ENCODE peak calls at places on chromosome 12, in seven cellular contexts. F is germinal center; H is activated CD4-positive, alpha-beta T cell treated with anti-CD3 and anti-CD28 coated beads, Interleukin-2, amount 50 U/mL, for 24 hours; A is IMR-90; O is psoas muscle; J is stimulated activated CD4-positive, alpha-beta T cell treated with anti-CD3 and anti-CD28 coated beads, TNF-alpha, amount 100 ng/mL, for 48 hours; V is A549. Q is an unnamed sample.

GRCh38 chr12:132445884-132446471 is 44.0 kb upstream of the FBRSL1 start:
- DNase-seq in F (peak), H (peak), A (peak), O (no peak), J (peak), V (peak), Q (peak)

GRCh38 chr12:19220861-19221466 is 91.4 kb downstream of the PLEKHA5 start:
- DNase-seq in F (no peak), H (no peak), A (peak), O (no peak), J (no peak), V (no peak), Q (no peak)

GRCh38 chr12:67740706-67741105 is 92.2 kb downstream of the DYRK2 start:
- DNase-seq in F (no peak), H (no peak), A (no peak), O (no peak), J (no peak), V (no peak), Q (no peak)

GRCh38 chr12:64083285-64084210 is 138.5 kb downstream of the KICS2 start:
- DNase-seq in F (no peak), H (no peak), A (peak), O (peak), J (no peak), V (no peak), Q (no peak)

GRCh38 chr12:19779393-19780056 is 340.2 kb downstream of the AEBP2 start:
- DNase-seq in F (no peak), H (no peak), A (no peak), O (no peak), J (no peak), V (no peak), Q (no peak)

GRCh38 chr12:109900752-109901580 is 892 bp downstream of the TCHP start:
- DNase-seq in F (peak), H (no peak), A (no peak), O (no peak), J (no peak), V (peak), Q (no peak)

GRCh38 chr12:119693006-119693405 is 25.1 kb downstream of the PRKAB1 start:
- DNase-seq in F (no peak), H (no peak), A (peak), O (no peak), J (no peak), V (no peak), Q (no peak)

GRCh38 chr12:111546758-111547383 is 52.2 kb downstream of the ATXN2 start:
- DNase-seq in F (no peak), H (peak), A (peak), O (no peak), J (no peak), V (no peak), Q (no peak)

GRCh38 chr12:3170423-3171194 is 93.4 kb downstream of the TSPAN9 start:
- DNase-seq in F (no peak), H (no peak), A (peak), O (no peak), J (no peak), V (peak), Q (no peak)

GRCh38 chr12:70185301-70185700 is 57.9 kb upstream of the CNOT2 start:
- DNase-seq in F (no peak), H (no peak), A (no peak), O (no peak), J (no peak), V (no peak), Q (no peak)

GRCh38 chr12:127620956-127621355 is 646.0 kb upstream of the TMEM132C start:
- DNase-seq in F (no peak), H (no peak), A (no peak), O (no peak), J (no peak), V (no peak), Q (no peak)

GRCh38 chr12:124655317-124656213 is 88.2 kb upstream of the NCOR2 start:
- DNase-seq in F (no peak), H (no peak), A (peak), O (peak), J (no peak), V (peak), Q (peak)

GRCh38 chr12:57213068-57213715 is 3.4 kb upstream of the NXPH4 start:
- DNase-seq in F (peak), H (peak), A (peak), O (peak), J (peak), V (peak), Q (peak)

GRCh38 chr12:104565606-104566243 is 109.0 kb downstream of the CHST11 start:
- DNase-seq in F (no peak), H (no peak), A (peak), O (no peak), J (no peak), V (no peak), Q (no peak)

GRCh38 chr12:131841547-131841946 is 13.4 kb downstream of the MMP17 start:
- DNase-seq in F (no peak), H (no peak), A (no peak), O (no peak), J (no peak), V (no peak), Q (no peak)

GRCh38 chr12:4679711-4680110 is 30.8 kb downstream of the NDUFA9 start:
- DNase-seq in F (no peak), H (no peak), A (no peak), O (no peak), J (no peak), V (no peak), Q (no peak)

GRCh38 chr12:42633594-42633993 is 44.0 kb upstream of the PRICKLE1 start:
- DNase-seq in F (no peak), H (no peak), A (no peak), O (no peak), J (no peak), V (no peak), Q (no peak)

GRCh38 chr12:51009038-51009437 is 17.1 kb downstream of the SLC11A2 start:
- DNase-seq in F (no peak), H (no peak), A (no peak), O (peak), J (no peak), V (no peak), Q (peak)

GRCh38 chr12:102736328-102736727 is 180.7 kb downstream of the PAH start:
- DNase-seq in F (no peak), H (no peak), A (no peak), O (no peak), J (no peak), V (no peak), Q (no peak)

Q was measured in CD14-positive monocyte.